ENCODE peak calls at places on chromosomes 4 and X, in four cellular contexts. One of them, this sample, is unnamed.

GRCh38 chrX:71652405-71652804 is 14.9 kb upstream of the LOC101059915 start:
- DNase-seq in HepG2: peak; percentile 31
- DNase-seq in GM12878: no peak
- DNase-seq in H1: no peak
- DNase-seq in this sample: peak; percentile 65

GRCh38 chr4:169660929-169661328 is 40.6 kb downstream of the CLCN3 start:
- DNase-seq in HepG2: no peak
- DNase-seq in GM12878: no peak
- DNase-seq in H1: no peak
- DNase-seq in this sample: no peak

GRCh38 chr4:55742655-55743191 is 76.9 kb upstream of the EXOC1L start:
- DNase-seq in H1: no peak
- DNase-seq in HepG2: peak; percentile 3
- DNase-seq in GM12878: no peak
- DNase-seq in this sample: no peak

GRCh38 chr4:31045151-31045550 is 325.0 kb downstream of the PCDH7 start:
- DNase-seq in HepG2: no peak
- DNase-seq in GM12878: no peak
- DNase-seq in H1: no peak
- DNase-seq in this sample: no peak

GRCh38 chr4:78165758-78166157 is 108.6 kb downstream of the FRAS1 start:
- DNase-seq in HepG2: peak; percentile 91
- DNase-seq in H1: no peak
- DNase-seq in GM12878: no peak
- DNase-seq in this sample: no peak

GRCh38 chr4:170868191-170868590 is 778.4 kb upstream of the AADAT start:
- DNase-seq in H1: no peak
- DNase-seq in HepG2: no peak
- DNase-seq in GM12878: no peak
- DNase-seq in this sample: no peak

GRCh38 chr4:139214039-139214534 is 37.1 kb upstream of the ELF2 start:
- DNase-seq in H1: peak; percentile 50
- DNase-seq in HepG2: peak; percentile 69
- DNase-seq in GM12878: peak; percentile 65
- DNase-seq in this sample: peak; percentile 16

GRCh38 chr4:68180858-68181531 is 51.3 kb upstream of the TMPRSS11F start:
- DNase-seq in HepG2: no peak
- DNase-seq in GM12878: no peak
- DNase-seq in H1: no peak
- DNase-seq in this sample: no peak

GRCh38 chr4:185381794-185382193 is 13.9 kb downstream of the LRP2BP start:
- DNase-seq in H1: no peak
- DNase-seq in HepG2: peak; percentile 6
- DNase-seq in GM12878: no peak
- DNase-seq in this sample: no peak

GRCh38 chrX:30892591-30892990 is 3.5 kb upstream of the TAB3 start:
- DNase-seq in HepG2: no peak
- DNase-seq in GM12878: no peak
- DNase-seq in H1: no peak
- DNase-seq in this sample: no peak

GRCh38 chr4:22778547-22779163 is 85.9 kb downstream of the GBA3 start:
- DNase-seq in HepG2: no peak
- DNase-seq in H1: no peak
- DNase-seq in GM12878: no peak
- DNase-seq in this sample: peak; percentile 12

GRCh38 chr4:144655491-144655890 is 9.5 kb downstream of the HHIP start:
- DNase-seq in GM12878: no peak
- DNase-seq in H1: no peak
- DNase-seq in HepG2: no peak
- DNase-seq in this sample: no peak

GRCh38 chrX:15947648-15948317 is 93.2 kb upstream of the AP1S2 start:
- DNase-seq in GM12878: no peak
- DNase-seq in H1: peak; percentile 33
- DNase-seq in HepG2: no peak
- DNase-seq in this sample: peak; percentile 8

GRCh38 chr4:106868381-106869035 is 167.6 kb downstream of the DKK2 start:
- DNase-seq in H1: no peak
- DNase-seq in GM12878: no peak
- DNase-seq in HepG2: no peak
- DNase-seq in this sample: no peak

GRCh38 chr4:4268753-4269152 is 20.7 kb upstream of the TMEM128 start:
- DNase-seq in HepG2: no peak
- DNase-seq in GM12878: no peak
- DNase-seq in H1: no peak
- DNase-seq in this sample: no peak

GRCh38 chr4:83282049-83282535 is 2.5 kb downstream of the COQ2 start:
- DNase-seq in GM12878: no peak
- DNase-seq in H1: no peak
- DNase-seq in HepG2: peak; percentile 53
- DNase-seq in this sample: peak; percentile 22

GRCh38 chrX:150473371-150473770 is 95.0 kb upstream of the MTM1 start:
- DNase-seq in H1: no peak
- DNase-seq in GM12878: no peak
- DNase-seq in HepG2: no peak
- DNase-seq in this sample: no peak

GRCh38 chr4:122747068-122747467 is 14.6 kb downstream of the BBS12 start:
- DNase-seq in GM12878: no peak
- DNase-seq in HepG2: no peak
- DNase-seq in H1: no peak
- DNase-seq in this sample: no peak
- TF ChIP-seq EP300 in GM12878: no peak
- TF ChIP-seq EP300 in HepG2: no peak
- TF ChIP-seq EP300 in H1: no peak
- TF ChIP-seq EP300 in this sample: no peak

DNA sequence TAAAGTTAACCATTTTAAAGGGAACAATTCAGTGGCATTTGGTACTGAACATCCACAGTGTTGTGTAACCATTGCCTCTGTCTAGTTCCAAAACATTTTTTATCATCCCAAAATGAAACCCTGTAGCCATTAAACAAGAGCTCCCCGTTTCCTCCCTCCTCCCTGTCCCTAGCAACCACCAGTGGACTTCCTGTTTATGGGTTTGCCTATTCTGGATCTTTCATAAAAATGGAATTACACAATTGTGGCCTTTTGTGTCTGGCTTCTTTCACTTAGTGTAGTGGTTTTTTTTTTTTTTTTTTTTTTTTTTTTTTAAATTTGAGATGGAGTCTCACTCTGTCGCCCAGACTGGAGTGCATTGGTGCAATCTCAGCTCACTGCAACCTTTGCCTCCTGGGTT is 11.6 kb downstream of the RBMX2 start:
- DNase-seq in HepG2: no peak
- DNase-seq in H1: no peak
- DNase-seq in GM12878: no peak
- DNase-seq in this sample: no peak
- TF ChIP-seq MAX in HepG2: no peak
- TF ChIP-seq MAX in H1: no peak
- TF ChIP-seq MAX in GM12878: no peak
- TF ChIP-seq MAX in this sample: no peak

GRCh38 chrX:1476682-1477081 is 24.0 kb upstream of the ASMTL start:
- DNase-seq in H1: no peak
- DNase-seq in HepG2: no peak
- DNase-seq in GM12878: no peak
- DNase-seq in this sample: no peak
- TF ChIP-seq ATF3 in H1: no peak
- TF ChIP-seq ATF3 in HepG2: no peak
- TF ChIP-seq ATF3 in GM12878: no peak
- TF ChIP-seq ATF3 in this sample: no peak

GRCh38 chr4:32140636-32141035 is 1420.5 kb downstream of the PCDH7 start:
- DNase-seq in HepG2: no peak
- DNase-seq in GM12878: no peak
- DNase-seq in H1: no peak
- DNase-seq in this sample: no peak
- TF ChIP-seq EP300 in HepG2: no peak
- TF ChIP-seq EP300 in GM12878: no peak
- TF ChIP-seq EP300 in H1: no peak
- TF ChIP-seq EP300 in this sample: no peak

GRCh38 chr4:131721883-131722282 is 1427.2 kb upstream of the PCDH10 start:
- DNase-seq in GM12878: no peak
- DNase-seq in HepG2: no peak
- DNase-seq in H1: no peak
- DNase-seq in this sample: no peak
- TF ChIP-seq MAX in GM12878: no peak
- TF ChIP-seq MAX in HepG2: no peak
- TF ChIP-seq MAX in H1: no peak
- TF ChIP-seq MAX in this sample: no peak

GRCh38 chr4:102606846-102607440 is 105.8 kb downstream of the NFKB1 start:
- DNase-seq in HepG2: no peak
- DNase-seq in H1: no peak
- DNase-seq in GM12878: no peak
- DNase-seq in this sample: no peak

GRCh38 chr4:102606261-102606660 is 105.1 kb downstream of the NFKB1 start:
- DNase-seq in HepG2: no peak
- DNase-seq in GM12878: no peak
- DNase-seq in H1: no peak
- DNase-seq in this sample: no peak

GRCh38 chr4:102610007-102610406 is 108.8 kb downstream of the NFKB1 start:
- DNase-seq in H1: no peak
- DNase-seq in HepG2: no peak
- DNase-seq in GM12878: no peak
- DNase-seq in this sample: no peak

GRCh38 chr4:102610476-102610875 is 109.3 kb downstream of the NFKB1 start:
- DNase-seq in GM12878: no peak
- DNase-seq in H1: no peak
- DNase-seq in HepG2: no peak
- DNase-seq in this sample: no peak

GRCh38 chr4:102608190-102608589 is 107.0 kb downstream of the NFKB1 start:
- DNase-seq in HepG2: no peak
- DNase-seq in H1: no peak
- DNase-seq in GM12878: no peak
- DNase-seq in this sample: no peak
- TF ChIP-seq ATF3 in HepG2: no peak
- TF ChIP-seq ATF3 in H1: no peak
- TF ChIP-seq ATF3 in GM12878: no peak
- TF ChIP-seq ATF3 in this sample: no peak

This sample was measured in K562.